ENCODE peak calls at places on chromosome 6, in seven cellular contexts. B is stomach, Y is tibial nerve, G is adipocyte, X is HCT116, J is body of pancreas, W is heart right ventricle. D is an unnamed sample. For H3K4me1 and H3K9me3, the result is how much of the 10 kb centered on the place peaks cover.

GRCh38 chr6:151674578-151674977 is 132.9 kb upstream of the ESR1 start:
- DNase-seq in Y (no peak), W (no peak), G (no peak), J (no peak), X (no peak), B (no peak), D (no peak)

GRCh38 chr6:74734901-74735300 is 471.0 kb downstream of the COL12A1 start:
- DNase-seq in X (no peak), Y (no peak), G (peak), W (no peak), B (no peak), J (no peak), D (no peak)

GRCh38 chr6:148760568-148761531 is 14.0 kb downstream of the UST start:
- DNase-seq in B (peak), X (no peak), G (peak), W (peak), Y (peak), J (peak), D (peak)

GRCh38 chr6:101613556-101613955 is 220.0 kb downstream of the GRIK2 start:
- DNase-seq in J (no peak), Y (no peak), W (no peak), B (no peak), X (no peak), G (no peak), D (no peak)

GRCh38 chr6:18359237-18359885 is 27.8 kb upstream of the RNF144B start:
- DNase-seq in G (no peak), Y (no peak), B (no peak), W (no peak), X (no peak), J (no peak), D (no peak)

GRCh38 chr6:34237722-34238506 is 1.2 kb downstream of the HMGA1 start:
- DNase-seq in G (peak), W (peak), X (no peak), J (peak), B (no peak), Y (no peak), D (peak)

GRCh38 chr6:3966426-3966825 is 112.5 kb downstream of the FAM217A start:
- DNase-seq in Y (no peak), W (no peak), X (no peak), J (no peak), G (no peak), B (no peak), D (no peak)

GRCh38 chr6:16766043-16766521 is 4.8 kb upstream of the ATXN1 start:
- DNase-seq in J (no peak), B (no peak), W (no peak), Y (no peak), G (peak), X (peak), D (no peak)

GRCh38 chr6:141552463-141552862 is 580.3 kb upstream of the GJE1 start:
- DNase-seq in B (no peak), W (no peak), J (no peak), G (peak), X (peak), Y (no peak), D (peak)

DNA sequence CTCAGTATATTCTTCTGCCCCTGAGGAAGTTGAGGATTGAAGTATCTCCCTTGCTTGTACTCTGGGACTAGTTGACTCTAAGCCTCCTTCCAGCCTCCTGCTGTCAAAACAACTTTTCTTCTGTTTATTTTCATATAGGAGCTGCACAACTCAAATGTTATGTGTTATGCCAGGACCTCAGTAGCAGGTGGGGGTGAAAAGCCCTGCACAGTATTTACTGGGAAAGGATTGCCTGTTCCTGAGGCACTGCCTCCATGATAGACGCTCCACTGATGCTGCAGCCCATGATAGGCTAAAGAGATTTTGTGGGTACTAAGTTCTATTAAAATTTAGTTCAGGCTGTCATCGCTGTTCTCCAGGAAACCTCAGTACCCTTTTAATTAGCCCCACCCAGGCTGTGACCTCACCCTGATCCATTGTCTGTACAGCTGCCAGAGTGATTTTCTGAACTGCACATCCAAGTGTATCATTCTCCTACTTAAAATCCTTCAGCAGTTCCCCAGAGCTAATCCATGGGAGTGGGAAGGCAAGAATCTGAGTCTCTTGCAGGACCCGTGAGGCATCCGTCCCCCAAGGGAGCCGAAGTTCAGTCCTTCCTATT is 52.0 kb downstream of the CARMIL1 start:
- DNase-seq in J (no peak), Y (no peak), B (no peak), X (no peak), W (no peak), G (no peak), D (no peak)
- H3K4me1 ChIP-seq in J (under half), Y (under half), B (under half), X (under half), W (under half), G (under half), D (under half)

GRCh38 chr6:78131521-78131920 is 478.7 kb downstream of the MEI4 start:
- DNase-seq in G (no peak), Y (no peak), W (no peak), X (no peak), J (no peak), B (no peak), D (no peak)

DNA sequence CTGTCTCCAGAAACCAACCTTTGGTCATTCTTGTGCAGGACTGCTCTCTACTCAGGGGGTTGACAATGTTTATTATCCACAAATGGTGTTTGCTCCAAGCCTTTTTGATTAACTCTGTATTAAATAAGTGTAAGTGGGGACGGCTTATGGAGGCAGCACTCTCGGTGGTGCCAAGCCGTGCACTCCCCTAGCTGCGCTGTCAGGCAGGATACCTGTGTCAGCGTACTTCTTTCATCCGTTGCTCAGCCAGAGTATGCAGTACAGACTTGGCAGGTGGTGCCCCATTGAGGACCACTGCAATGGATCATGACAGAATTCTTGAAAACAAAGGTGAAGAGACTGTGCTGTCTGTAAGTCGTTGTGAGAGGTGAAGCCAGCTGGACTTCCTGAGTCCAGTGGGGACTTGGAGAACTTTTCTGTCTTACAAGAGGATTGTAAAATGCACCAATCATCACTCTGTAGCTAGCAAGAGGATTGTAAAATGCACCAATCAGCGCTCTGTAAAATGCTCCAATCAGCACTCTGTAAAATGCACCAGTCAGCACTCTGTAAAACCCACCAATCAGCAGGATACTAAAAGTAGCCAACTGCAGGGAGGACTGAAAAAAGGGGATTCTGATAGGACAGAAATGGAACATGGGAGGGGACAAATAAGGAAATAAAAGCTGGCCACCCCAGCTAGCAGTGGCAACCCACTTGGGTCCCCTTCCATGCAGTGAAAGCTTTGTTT is 480.0 kb downstream of the MEI4 start:
- DNase-seq in B (no peak), Y (no peak), W (no peak), X (no peak), J (no peak), G (no peak), D (no peak)
- H3K9me3 ChIP-seq in B (under half), Y (under half), W (under half), X (under half), J (under half), G (under half), D (under half)

GRCh38 chr6:170286246-170286933 is 4.5 kb downstream of the DLL1 start:
- DNase-seq in G (no peak), Y (no peak), W (peak), J (peak), X (no peak), B (peak), D (peak)

GRCh38 chr6:170286934-170287265 is 4.0 kb downstream of the DLL1 start:
- DNase-seq in X (no peak), W (no peak), B (no peak), Y (no peak), G (no peak), J (no peak), D (no peak)

GRCh38 chr6:170289108-170289931 is 1.6 kb downstream of the DLL1 start:
- DNase-seq in X (no peak), J (no peak), B (no peak), Y (no peak), W (peak), G (no peak), D (no peak)

GRCh38 chr6:170287371-170287876 is 3.5 kb downstream of the DLL1 start:
- DNase-seq in W (peak), J (peak), X (no peak), Y (no peak), B (peak), G (no peak), D (no peak)

GRCh38 chr6:170288091-170288631 is 2.7 kb downstream of the DLL1 start:
- DNase-seq in W (peak), B (no peak), G (no peak), X (no peak), J (no peak), Y (no peak), D (no peak)
- H3K4me1 ChIP-seq in W (half or more), B (half or more), G (under half), X (under half), J (half or more), Y (under half), D (under half)

GRCh38 chr6:125942677-125943527 is 13.7 kb upstream of the HINT3 start:
- DNase-seq in G (no peak), W (no peak), Y (no peak), J (peak), B (no peak), X (no peak), D (peak)
- H3K9me3 ChIP-seq in G (under half), W (under half), Y (under half), J (under half), B (under half), X (under half), D (under half)

GRCh38 chr6:13373488-13373886 is 45.1 kb upstream of the TBC1D7 start:
- DNase-seq in J (no peak), G (no peak), W (no peak), B (no peak), Y (no peak), X (no peak), D (no peak)
- H3K4me1 ChIP-seq in J (under half), G (under half), W (under half), B (under half), Y (under half), X (under half), D (under half)

GRCh38 chr6:22956029-22956715 is 386.8 kb downstream of the HDGFL1 start:
- DNase-seq in B (no peak), W (no peak), J (no peak), Y (no peak), X (no peak), G (no peak), D (peak)
- H3K9me3 ChIP-seq in B (under half), W (under half), J (under half), Y (under half), X (under half), G (under half), D (under half)

DNA sequence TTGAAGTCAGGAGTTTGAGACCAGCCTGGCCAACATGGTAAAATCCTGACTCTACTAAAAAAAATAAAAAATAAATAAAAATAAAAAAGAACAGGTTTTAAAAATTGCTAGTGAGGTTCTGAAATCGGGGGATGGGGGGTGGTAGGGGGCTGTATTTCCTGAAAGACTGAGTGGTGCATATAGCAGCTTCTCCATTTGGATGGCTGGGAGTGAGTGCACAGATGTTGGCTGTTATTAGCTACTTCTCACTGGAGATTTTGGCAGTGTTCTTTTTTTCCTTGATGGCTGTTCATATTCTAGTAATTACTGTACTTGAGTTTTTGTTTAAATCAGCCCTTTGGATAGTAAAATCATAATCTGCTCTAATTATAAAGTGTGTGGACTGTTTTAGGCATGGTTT is 79.8 kb downstream of the RTN4IP1 start:
- DNase-seq in Y (no peak), B (no peak), W (no peak), X (no peak), J (no peak), G (no peak), D (no peak)
- H3K4me1 ChIP-seq in Y (under half), B (under half), W (under half), X (under half), J (under half), G (under half), D (under half)